ENCODE peak calls at places on chromosomes 7 and 10, in seven cellular contexts. One of them, this sample, is unnamed.
A peak's percentile ranks its signal among the peaks of the same experiment; 100 is the strongest.

GRCh38 chr10:112811741-112812551 is 138.1 kb upstream of the TCF7L2 start:
- DNase-seq in ELR: peak; percentile 97
- DNase-seq in activated T-cell treated with anti-CD3 and anti-CD28 coated beads, Interleukin-2, amount 50 U/mL, for 1 hour: no peak
- DNase-seq in frontal cortex: peak; percentile 34
- DNase-seq in pulmonary artery endothelial cell: peak; percentile 11
- DNase-seq in T-helper 2 cell: no peak
- DNase-seq in NCI-H2081: no peak
- DNase-seq in this sample: peak; percentile 67

GRCh38 chr7:96028729-96029128 is 256.4 kb downstream of the DYNC1I1 start:
- DNase-seq in frontal cortex: no peak
- DNase-seq in ELR: no peak
- DNase-seq in T-helper 2 cell: no peak
- DNase-seq in activated T-cell treated with anti-CD3 and anti-CD28 coated beads, Interleukin-2, amount 50 U/mL, for 1 hour: no peak
- DNase-seq in pulmonary artery endothelial cell: no peak
- DNase-seq in NCI-H2081: no peak
- DNase-seq in this sample: no peak

GRCh38 chr7:32586291-32587221 is 91.3 kb downstream of the AVL9 start:
- DNase-seq in pulmonary artery endothelial cell: peak; percentile 90
- DNase-seq in frontal cortex: peak; percentile 40
- DNase-seq in T-helper 2 cell: no peak
- DNase-seq in NCI-H2081: no peak
- DNase-seq in ELR: peak; percentile 84
- DNase-seq in activated T-cell treated with anti-CD3 and anti-CD28 coated beads, Interleukin-2, amount 50 U/mL, for 1 hour: no peak
- DNase-seq in this sample: peak; percentile 78

GRCh38 chr10:58399410-58399809 is 14.2 kb downstream of the TFAM start:
- DNase-seq in NCI-H2081: no peak
- DNase-seq in T-helper 2 cell: no peak
- DNase-seq in pulmonary artery endothelial cell: no peak
- DNase-seq in activated T-cell treated with anti-CD3 and anti-CD28 coated beads, Interleukin-2, amount 50 U/mL, for 1 hour: no peak
- DNase-seq in ELR: peak; percentile 76
- DNase-seq in frontal cortex: no peak
- DNase-seq in this sample: no peak

GRCh38 chr7:131327049-131327625 is 539 bp upstream of the MKLN1 start:
- DNase-seq in ELR: peak; percentile 87
- DNase-seq in activated T-cell treated with anti-CD3 and anti-CD28 coated beads, Interleukin-2, amount 50 U/mL, for 1 hour: no peak
- DNase-seq in NCI-H2081: peak; percentile 59
- DNase-seq in T-helper 2 cell: peak; percentile 11
- DNase-seq in pulmonary artery endothelial cell: peak; percentile 7
- DNase-seq in frontal cortex: peak; percentile 58
- DNase-seq in this sample: no peak

GRCh38 chr10:70759769-70760168 is 25.4 kb downstream of the TBATA start:
- DNase-seq in T-helper 2 cell: no peak
- DNase-seq in NCI-H2081: peak; percentile 1
- DNase-seq in frontal cortex: no peak
- DNase-seq in pulmonary artery endothelial cell: no peak
- DNase-seq in ELR: peak; percentile 6
- DNase-seq in activated T-cell treated with anti-CD3 and anti-CD28 coated beads, Interleukin-2, amount 50 U/mL, for 1 hour: no peak
- DNase-seq in this sample: no peak

GRCh38 chr10:3469639-3470020 is 297.0 kb upstream of the PITRM1 start:
- DNase-seq in NCI-H2081: no peak
- DNase-seq in ELR: no peak
- DNase-seq in activated T-cell treated with anti-CD3 and anti-CD28 coated beads, Interleukin-2, amount 50 U/mL, for 1 hour: no peak
- DNase-seq in frontal cortex: no peak
- DNase-seq in T-helper 2 cell: no peak
- DNase-seq in pulmonary artery endothelial cell: no peak
- DNase-seq in this sample: no peak

GRCh38 chr10:21532694-21533576 is 1.1 kb upstream of the MLLT10 start:
- DNase-seq in activated T-cell treated with anti-CD3 and anti-CD28 coated beads, Interleukin-2, amount 50 U/mL, for 1 hour: no peak
- DNase-seq in NCI-H2081: peak; percentile 9
- DNase-seq in ELR: no peak
- DNase-seq in pulmonary artery endothelial cell: no peak
- DNase-seq in frontal cortex: no peak
- DNase-seq in T-helper 2 cell: no peak
- DNase-seq in this sample: no peak

GRCh38 chr7:4134631-4135030 is 547.5 kb upstream of the FOXK1 start:
- DNase-seq in T-helper 2 cell: no peak
- DNase-seq in NCI-H2081: no peak
- DNase-seq in frontal cortex: no peak
- DNase-seq in activated T-cell treated with anti-CD3 and anti-CD28 coated beads, Interleukin-2, amount 50 U/mL, for 1 hour: no peak
- DNase-seq in pulmonary artery endothelial cell: no peak
- DNase-seq in ELR: no peak
- DNase-seq in this sample: peak; percentile 30

GRCh38 chr10:60394444-60394843 is 4.8 kb upstream of the ANK3 start:
- DNase-seq in frontal cortex: no peak
- DNase-seq in ELR: no peak
- DNase-seq in activated T-cell treated with anti-CD3 and anti-CD28 coated beads, Interleukin-2, amount 50 U/mL, for 1 hour: no peak
- DNase-seq in T-helper 2 cell: no peak
- DNase-seq in NCI-H2081: no peak
- DNase-seq in pulmonary artery endothelial cell: no peak
- DNase-seq in this sample: no peak

GRCh38 chr10:46559231-46559671 is 2.8 kb upstream of the GPRIN2 start:
- DNase-seq in pulmonary artery endothelial cell: no peak
- DNase-seq in ELR: no peak
- DNase-seq in NCI-H2081: no peak
- DNase-seq in activated T-cell treated with anti-CD3 and anti-CD28 coated beads, Interleukin-2, amount 50 U/mL, for 1 hour: no peak
- DNase-seq in frontal cortex: no peak
- DNase-seq in T-helper 2 cell: no peak
- DNase-seq in this sample: peak; percentile 58

GRCh38 chr10:4541292-4541691 is 284.7 kb upstream of the AKR1E2 start:
- DNase-seq in frontal cortex: no peak
- DNase-seq in ELR: peak; percentile 97
- DNase-seq in T-helper 2 cell: no peak
- DNase-seq in activated T-cell treated with anti-CD3 and anti-CD28 coated beads, Interleukin-2, amount 50 U/mL, for 1 hour: no peak
- DNase-seq in NCI-H2081: no peak
- DNase-seq in pulmonary artery endothelial cell: peak; percentile 92
- DNase-seq in this sample: no peak

GRCh38 chr7:130985361-130985760 is 251.4 kb upstream of the KLF14 start:
- DNase-seq in ELR: no peak
- DNase-seq in T-helper 2 cell: no peak
- DNase-seq in activated T-cell treated with anti-CD3 and anti-CD28 coated beads, Interleukin-2, amount 50 U/mL, for 1 hour: no peak
- DNase-seq in pulmonary artery endothelial cell: no peak
- DNase-seq in NCI-H2081: no peak
- DNase-seq in frontal cortex: no peak
- DNase-seq in this sample: no peak

GRCh38 chr10:112689327-112689726 is 242.3 kb downstream of the VTI1A start:
- DNase-seq in pulmonary artery endothelial cell: no peak
- DNase-seq in activated T-cell treated with anti-CD3 and anti-CD28 coated beads, Interleukin-2, amount 50 U/mL, for 1 hour: no peak
- DNase-seq in T-helper 2 cell: no peak
- DNase-seq in ELR: peak; percentile 38
- DNase-seq in frontal cortex: no peak
- DNase-seq in NCI-H2081: no peak
- DNase-seq in this sample: peak; percentile 56

GRCh38 chr7:142357953-142358520 is 100.2 kb upstream of the PRSS58 start:
- DNase-seq in ELR: peak; percentile 69
- DNase-seq in pulmonary artery endothelial cell: peak; percentile 41
- DNase-seq in T-helper 2 cell: no peak
- DNase-seq in NCI-H2081: peak; percentile 76
- DNase-seq in activated T-cell treated with anti-CD3 and anti-CD28 coated beads, Interleukin-2, amount 50 U/mL, for 1 hour: no peak
- DNase-seq in frontal cortex: no peak
- DNase-seq in this sample: no peak

GRCh38 chr7:151045967-151046366 is 2.4 kb upstream of the ASIC3 start:
- DNase-seq in pulmonary artery endothelial cell: no peak
- DNase-seq in ELR: no peak
- DNase-seq in T-helper 2 cell: no peak
- DNase-seq in activated T-cell treated with anti-CD3 and anti-CD28 coated beads, Interleukin-2, amount 50 U/mL, for 1 hour: no peak
- DNase-seq in NCI-H2081: no peak
- DNase-seq in frontal cortex: no peak
- DNase-seq in this sample: no peak

GRCh38 chr10:102675887-102676616 is 31.8 kb downstream of the TRIM8 start:
- DNase-seq in T-helper 2 cell: no peak
- DNase-seq in pulmonary artery endothelial cell: no peak
- DNase-seq in activated T-cell treated with anti-CD3 and anti-CD28 coated beads, Interleukin-2, amount 50 U/mL, for 1 hour: no peak
- DNase-seq in NCI-H2081: no peak
- DNase-seq in ELR: peak; percentile 81
- DNase-seq in frontal cortex: no peak
- DNase-seq in this sample: no peak

GRCh38 chr7:91947948-91948347 is 7.3 kb downstream of the AKAP9 start:
- DNase-seq in ELR: no peak
- DNase-seq in frontal cortex: no peak
- DNase-seq in pulmonary artery endothelial cell: no peak
- DNase-seq in activated T-cell treated with anti-CD3 and anti-CD28 coated beads, Interleukin-2, amount 50 U/mL, for 1 hour: no peak
- DNase-seq in NCI-H2081: no peak
- DNase-seq in T-helper 2 cell: no peak
- DNase-seq in this sample: no peak

GRCh38 chr10:71075759-71076472 is 136.5 kb upstream of the UNC5B start:
- DNase-seq in activated T-cell treated with anti-CD3 and anti-CD28 coated beads, Interleukin-2, amount 50 U/mL, for 1 hour: no peak
- DNase-seq in pulmonary artery endothelial cell: no peak
- DNase-seq in NCI-H2081: no peak
- DNase-seq in T-helper 2 cell: no peak
- DNase-seq in frontal cortex: no peak
- DNase-seq in ELR: no peak
- DNase-seq in this sample: no peak

GRCh38 chr10:119817991-119818888 is 54.4 kb downstream of the MCMBP start:
- DNase-seq in frontal cortex: peak; percentile 69
- DNase-seq in activated T-cell treated with anti-CD3 and anti-CD28 coated beads, Interleukin-2, amount 50 U/mL, for 1 hour: peak; percentile 32
- DNase-seq in T-helper 2 cell: no peak
- DNase-seq in pulmonary artery endothelial cell: no peak
- DNase-seq in NCI-H2081: no peak
- DNase-seq in ELR: no peak
- DNase-seq in this sample: peak; percentile 81

GRCh38 chr10:5665380-5666323 is 743 bp downstream of the ASB13 start:
- DNase-seq in pulmonary artery endothelial cell: no peak
- DNase-seq in activated T-cell treated with anti-CD3 and anti-CD28 coated beads, Interleukin-2, amount 50 U/mL, for 1 hour: no peak
- DNase-seq in NCI-H2081: no peak
- DNase-seq in T-helper 2 cell: no peak
- DNase-seq in frontal cortex: peak; percentile 49
- DNase-seq in ELR: peak; percentile 46
- DNase-seq in this sample: peak; percentile 39

GRCh38 chr7:17090751-17091150 is 207.7 kb upstream of the AHR start:
- DNase-seq in ELR: peak; percentile 94
- DNase-seq in pulmonary artery endothelial cell: no peak
- DNase-seq in NCI-H2081: no peak
- DNase-seq in frontal cortex: no peak
- DNase-seq in activated T-cell treated with anti-CD3 and anti-CD28 coated beads, Interleukin-2, amount 50 U/mL, for 1 hour: no peak
- DNase-seq in T-helper 2 cell: no peak
- DNase-seq in this sample: no peak

GRCh38 chr10:44908071-44908709 is 2.9 kb upstream of the TMEM72 start:
- DNase-seq in pulmonary artery endothelial cell: no peak
- DNase-seq in frontal cortex: no peak
- DNase-seq in NCI-H2081: no peak
- DNase-seq in ELR: no peak
- DNase-seq in T-helper 2 cell: no peak
- DNase-seq in activated T-cell treated with anti-CD3 and anti-CD28 coated beads, Interleukin-2, amount 50 U/mL, for 1 hour: no peak
- DNase-seq in this sample: no peak

GRCh38 chr10:86160890-86161585 is 205.6 kb downstream of the GRID1 start:
- DNase-seq in frontal cortex: no peak
- DNase-seq in NCI-H2081: no peak
- DNase-seq in activated T-cell treated with anti-CD3 and anti-CD28 coated beads, Interleukin-2, amount 50 U/mL, for 1 hour: no peak
- DNase-seq in pulmonary artery endothelial cell: no peak
- DNase-seq in ELR: no peak
- DNase-seq in T-helper 2 cell: no peak
- DNase-seq in this sample: no peak

GRCh38 chr7:47045169-47045568 is 536.7 kb downstream of the TNS3 start:
- DNase-seq in frontal cortex: no peak
- DNase-seq in pulmonary artery endothelial cell: no peak
- DNase-seq in ELR: no peak
- DNase-seq in T-helper 2 cell: no peak
- DNase-seq in NCI-H2081: no peak
- DNase-seq in activated T-cell treated with anti-CD3 and anti-CD28 coated beads, Interleukin-2, amount 50 U/mL, for 1 hour: no peak
- DNase-seq in this sample: peak; percentile 93

GRCh38 chr7:45579386-45579785 is 5.2 kb downstream of the ADCY1 start:
- DNase-seq in T-helper 2 cell: no peak
- DNase-seq in pulmonary artery endothelial cell: no peak
- DNase-seq in NCI-H2081: no peak
- DNase-seq in frontal cortex: no peak
- DNase-seq in ELR: no peak
- DNase-seq in activated T-cell treated with anti-CD3 and anti-CD28 coated beads, Interleukin-2, amount 50 U/mL, for 1 hour: no peak
- DNase-seq in this sample: no peak

GRCh38 chr7:134154581-134155130 is 27.5 kb downstream of the LRGUK start:
- DNase-seq in frontal cortex: no peak
- DNase-seq in NCI-H2081: no peak
- DNase-seq in T-helper 2 cell: no peak
- DNase-seq in pulmonary artery endothelial cell: no peak
- DNase-seq in activated T-cell treated with anti-CD3 and anti-CD28 coated beads, Interleukin-2, amount 50 U/mL, for 1 hour: no peak
- DNase-seq in ELR: peak; percentile 15
- DNase-seq in this sample: no peak